ENCODE peak calls at places on chromosomes 2 and 18, in five cellular contexts. D is lower lobe of right lung, Y is AG04449, P is RKO, C is WERI-Rb-1. E is an unnamed sample.

GRCh38 chr18:50154420-50154819 is 40.5 kb downstream of the MYO5B start:
- DNase-seq in P (no peak), C (no peak), D (no peak), Y (no peak), E (no peak)

GRCh38 chr2:232340171-232340935 is 38.2 kb upstream of the ALPP start:
- DNase-seq in C (no peak), Y (no peak), P (no peak), D (peak; percentile 35), E (peak; percentile 81)

GRCh38 chr2:193973781-193974180 is 1683.2 kb upstream of the SLC39A10 start:
- DNase-seq in P (no peak), Y (no peak), C (peak; percentile 84), D (no peak), E (no peak)

GRCh38 chr18:48992791-48993555 is 42.2 kb upstream of the SMAD7 start:
- DNase-seq in D (peak; percentile 62), Y (no peak), C (no peak), P (no peak), E (peak; percentile 3)

GRCh38 chr2:88059979-88060906 is 4.7 kb upstream of the KRCC1 start:
- DNase-seq in C (peak; percentile 26), P (peak; percentile 73), Y (no peak), D (no peak), E (peak; percentile 93)

GRCh38 chr2:103808814-103809213 is 1045.1 kb upstream of the POU3F3 start:
- DNase-seq in C (no peak), P (no peak), Y (no peak), D (no peak), E (no peak)

GRCh38 chr2:227366861-227367800 is 12.0 kb downstream of the TM4SF20 start:
- DNase-seq in D (no peak), P (no peak), Y (peak; percentile 45), C (no peak), E (peak; percentile 78)

GRCh38 chr2:145157626-145158025 is 637.7 kb upstream of the ZEB2 start:
- DNase-seq in P (no peak), D (no peak), C (no peak), Y (no peak), E (no peak)

GRCh38 chr2:42198466-42198865 is 29.3 kb downstream of the EML4 start:
- DNase-seq in P (no peak), Y (no peak), D (no peak), C (no peak), E (no peak)

GRCh38 chr18:8839285-8839684 is 133.9 kb downstream of the MTCL1 start:
- DNase-seq in D (peak; percentile 60), P (no peak), C (no peak), Y (no peak), E (no peak)

GRCh38 chr2:181937473-181937872 is 45.9 kb downstream of the ITPRID2 start:
- DNase-seq in Y (peak; percentile 38), P (peak; percentile 61), C (no peak), D (no peak), E (peak; percentile 74)

GRCh38 chr2:240298803-240299709 is 136.4 kb upstream of the GPC1 start:
- DNase-seq in P (no peak), D (no peak), Y (no peak), C (no peak), E (peak; percentile 74)